ENCODE peak calls at places on chromosomes 2 and 18, in five cellular contexts. U is left ventricle myocardium inferior, P is tibial artery, M is IMR-90, E is endodermal cell. D is an unnamed sample. For H3K36me3 and H3K4me1, the result is how much of the 10 kb centered on the place peaks cover.

GRCh38 chr2:240373289-240373885 is 62.1 kb upstream of the GPC1 start:
- DNase-seq in M (no peak), P (no peak), U (no peak), E (no peak), D (no peak)

GRCh38 chr18:59697236-59697932 is at the start of gene CCBE1:
- DNase-seq in P (peak), M (peak), E (peak), U (peak), D (peak)

GRCh38 chr2:51000849-51001617 is 30.9 kb downstream of the NRXN1 start:
- DNase-seq in P (no peak), M (peak), E (no peak), U (no peak), D (no peak)

GRCh38 chr2:239729151-239729550 is 296.0 kb downstream of the NDUFA10 start:
- DNase-seq in U (no peak), M (no peak), P (no peak), E (no peak), D (no peak)

GRCh38 chr2:96539215-96539920 is 2.8 kb downstream of the ARID5A start:
- DNase-seq in M (no peak), U (no peak), P (peak), E (peak), D (no peak)

GRCh38 chr2:118013221-118013723 is 598 bp downstream of the CCDC93 start:
- DNase-seq in U (peak), E (peak), P (peak), M (no peak), D (peak)

GRCh38 chr2:96540136-96540535 is 3.6 kb downstream of the ARID5A start:
- DNase-seq in M (peak), E (peak), U (no peak), P (no peak), D (no peak)

GRCh38 chr2:36459725-36460137 is 104.2 kb downstream of the CRIM1 start:
- DNase-seq in M (peak), U (no peak), P (no peak), E (peak), D (peak)

GRCh38 chr2:129925381-129925780 is 54.1 kb upstream of the RAB6C start:
- DNase-seq in E (no peak), U (no peak), P (no peak), M (no peak), D (no peak)

GRCh38 chr2:31324000-31324633 is 90.2 kb downstream of the EHD3 start:
- DNase-seq in P (no peak), U (no peak), M (no peak), E (no peak), D (no peak)

GRCh38 chr18:37962316-37962966 is 396.8 kb upstream of the CELF4 start:
- DNase-seq in M (no peak), E (no peak), P (no peak), U (no peak), D (no peak)

GRCh38 chr2:134144651-134145050 is 109.2 kb upstream of the MGAT5 start:
- DNase-seq in U (no peak), P (no peak), E (no peak), M (no peak), D (no peak)

GRCh38 chr18:69648486-69648885 is 247.8 kb downstream of the DOK6 start:
- DNase-seq in U (no peak), E (no peak), M (no peak), P (no peak), D (no peak)

GRCh38 chr2:207491954-207492353 is 37.8 kb upstream of the CREB1 start:
- DNase-seq in E (no peak), P (no peak), U (no peak), M (no peak), D (no peak)

GRCh38 chr2:150759531-150759930 is 272.1 kb upstream of the RND3 start:
- DNase-seq in P (no peak), E (no peak), U (no peak), M (no peak), D (no peak)

GRCh38 chr18:22342625-22343024 is 75.1 kb downstream of the CTAGE1 start:
- DNase-seq in U (no peak), M (peak), E (no peak), P (no peak), D (no peak)

GRCh38 chr2:62307469-62308389 is 111.8 kb downstream of the B3GNT2 start:
- DNase-seq in U (no peak), M (no peak), P (no peak), E (no peak), D (no peak)

GRCh38 chr2:132448771-132449170 is 32.2 kb downstream of the GPR39 start:
- DNase-seq in E (peak), P (no peak), U (no peak), M (peak), D (no peak)

GRCh38 chr2:134899204-134899603 is 19.4 kb upstream of the CCNT2 start:
- DNase-seq in M (no peak), E (no peak), U (no peak), P (no peak), D (no peak)

GRCh38 chr2:162333968-162334367 is 10.0 kb upstream of the GCA start:
- DNase-seq in M (peak), U (no peak), P (no peak), E (peak), D (no peak)

GRCh38 chr2:189782221-189782671 is 1.9 kb downstream of the ORMDL1 start:
- DNase-seq in P (no peak), U (no peak), E (no peak), M (peak), D (no peak)

GRCh38 chr2:112187805-112188596 is 49.8 kb downstream of the FBLN7 start:
- DNase-seq in P (no peak), E (no peak), U (no peak), M (no peak), D (no peak)

GRCh38 chr2:36456227-36456788 is 100.7 kb downstream of the CRIM1 start:
- DNase-seq in U (peak), E (no peak), M (peak), P (peak), D (peak)

GRCh38 chr18:3851159-3851558 is 401.2 kb downstream of the TGIF1 start:
- DNase-seq in P (no peak), M (no peak), U (no peak), E (no peak), D (no peak)

GRCh38 chr2:237411683-237412349 is 2.1 kb downstream of the COL6A3 start:
- DNase-seq in P (no peak), M (peak), U (no peak), E (no peak), D (no peak)

GRCh38 chr2:74515271-74516069 is 1.2 kb downstream of the TLX2 start:
- DNase-seq in P (no peak), M (no peak), U (no peak), E (peak), D (no peak)

GRCh38 chr2:167843657-167844056 is 403.7 kb downstream of the STK39 start:
- DNase-seq in P (no peak), U (no peak), M (no peak), E (no peak), D (no peak)

GRCh38 chr2:239119346-239120126 is 271.7 kb downstream of the TWIST2 start:
- DNase-seq in U (no peak), M (no peak), P (no peak), E (no peak), D (peak)

GRCh38 chr2:69518836-69519235 is 81.6 kb upstream of the NFU1 start:
- DNase-seq in U (no peak), E (peak), P (no peak), M (no peak), D (no peak)

GRCh38 chr2:19073522-19073921 is 284.9 kb downstream of the OSR1 start:
- DNase-seq in U (peak), P (no peak), E (peak), M (peak), D (no peak)

GRCh38 chr2:222300725-222301295 is 2.0 kb upstream of the PAX3 start:
- DNase-seq in E (peak), P (no peak), M (no peak), U (no peak), D (no peak)

GRCh38 chr2:128376241-128377041 is 57.8 kb upstream of the HS6ST1 start:
- DNase-seq in M (no peak), E (no peak), U (no peak), P (peak), D (no peak)

GRCh38 chr2:1739322-1739957 is 4.9 kb downstream of the PXDN start:
- DNase-seq in P (no peak), E (no peak), U (no peak), M (no peak), D (no peak)
- H3K36me3 ChIP-seq in P (under half), E (under half), U (under half), M (under half), D (under half)

GRCh38 chr2:227862227-227862740 is 9.1 kb upstream of the DAW1 start:
- DNase-seq in E (no peak), U (no peak), M (peak), P (no peak), D (no peak)

GRCh38 chr2:227860116-227860724 is 11.2 kb upstream of the DAW1 start:
- DNase-seq in M (no peak), U (no peak), E (no peak), P (no peak), D (no peak)

GRCh38 chr2:227862741-227863588 is 8.5 kb upstream of the DAW1 start:
- DNase-seq in P (no peak), U (no peak), E (peak), M (peak), D (no peak)

GRCh38 chr2:227864161-227864756 is 7.2 kb upstream of the DAW1 start:
- DNase-seq in U (no peak), M (peak), E (no peak), P (no peak), D (no peak)

DNA sequence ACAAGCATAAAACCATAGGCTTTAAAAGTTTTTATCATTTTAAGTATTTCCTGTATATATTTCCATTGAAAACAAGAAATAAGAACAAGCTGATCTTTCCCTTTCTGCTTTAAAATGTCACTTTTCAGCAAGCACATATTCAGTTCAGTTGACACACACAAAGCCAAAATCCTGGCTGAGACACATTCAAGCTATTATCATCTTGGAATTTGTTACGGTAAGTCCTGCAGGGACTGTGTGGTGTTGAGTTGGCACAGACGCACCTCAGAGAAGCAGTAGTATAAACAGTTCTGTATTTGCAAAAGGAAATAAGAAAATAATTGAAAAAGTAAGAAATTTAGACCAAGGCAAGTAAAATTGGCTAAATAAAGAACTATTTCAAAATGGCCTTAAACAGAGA is 10.4 kb upstream of the DAW1 start:
- DNase-seq in P (no peak), U (no peak), E (no peak), M (no peak), D (no peak)
- H3K4me1 ChIP-seq in P (under half), U (under half), E (under half), M (under half), D (under half)

GRCh38 chr2:190977505-190977904 is 36.5 kb downstream of the STAT1 start:
- DNase-seq in M (no peak), P (no peak), E (no peak), U (no peak), D (no peak)
- H3K36me3 ChIP-seq in M (half or more), P (half or more), E (half or more), U (half or more), D (half or more)

GRCh38 chr18:76962851-76963250 is 140.5 kb downstream of the ZNF236 start:
- DNase-seq in P (no peak), E (no peak), M (no peak), U (no peak), D (no peak)
- H3K4me1 ChIP-seq in P (under half), E (under half), M (under half), U (under half), D (under half)